ENCODE peak calls at places on chromosomes 1 and 21, in nine cellular contexts. S is stomach, P is transverse colon, C is HCT116, I is esophagus muscularis mucosa, K is HepG2, F is suprapubic skin, X is H1, B is GM12891. U is an unnamed sample.

GRCh38 chr1:23168079-23168461 is 586 bp downstream of the LUZP1 start:
- DNase-seq in I (no peak), B (no peak), F (peak), K (no peak), C (no peak), X (no peak), S (no peak), P (peak), U (no peak)

GRCh38 chr1:98468111-98468717 is 193.3 kb upstream of the SNX7 start:
- DNase-seq in S (no peak), C (peak), I (no peak), K (peak), B (no peak), F (no peak), X (no peak), P (no peak), U (no peak)

GRCh38 chr1:5664081-5664480 is 328.1 kb downstream of the NPHP4 start:
- DNase-seq in X (no peak), F (no peak), K (no peak), P (no peak), S (no peak), I (no peak), B (no peak), C (no peak), U (no peak)

GRCh38 chr1:19028110-19028509 is 71.6 kb upstream of the IFFO2 start:
- DNase-seq in B (no peak), X (no peak), F (no peak), S (no peak), C (no peak), K (no peak), I (no peak), P (no peak), U (no peak)

GRCh38 chr1:39105061-39105840 is 79.1 kb downstream of the NDUFS5 start:
- DNase-seq in K (no peak), S (peak), P (peak), X (peak), C (no peak), I (no peak), F (peak), B (peak), U (peak)

GRCh38 chr1:222817529-222817928 is 2.7 kb downstream of the DISP1 start:
- DNase-seq in S (no peak), B (no peak), I (no peak), C (peak), P (no peak), X (no peak), K (no peak), F (no peak), U (no peak)

GRCh38 chr1:156828414-156829085 is 11.9 kb upstream of the SH2D2A start:
- DNase-seq in C (no peak), P (no peak), X (no peak), B (no peak), I (no peak), F (no peak), S (no peak), K (no peak), U (no peak)

GRCh38 chr1:47412437-47412836 is 3.6 kb upstream of the FOXE3 start:
- DNase-seq in K (no peak), X (no peak), C (no peak), I (no peak), F (no peak), B (no peak), S (no peak), P (no peak), U (no peak)

GRCh38 chr21:36166705-36167104 is 10.1 kb downstream of the DOP1B start:
- DNase-seq in I (no peak), X (no peak), C (no peak), B (no peak), F (no peak), P (peak), S (no peak), K (no peak), U (no peak)

GRCh38 chr1:171985639-171986038 is 144.3 kb downstream of the DNM3 start:
- DNase-seq in I (no peak), C (peak), K (no peak), S (no peak), F (no peak), B (no peak), P (no peak), X (no peak), U (no peak)

GRCh38 chr21:38954450-38955059 is 148.8 kb downstream of the ETS2 start:
- DNase-seq in F (no peak), P (peak), B (no peak), X (no peak), K (no peak), S (peak), C (no peak), I (no peak), U (no peak)

GRCh38 chr1:232252719-232253118 is 377.2 kb downstream of the SIPA1L2 start:
- DNase-seq in S (no peak), X (no peak), P (no peak), B (no peak), C (no peak), K (no peak), F (no peak), I (no peak), U (no peak)

GRCh38 chr1:45943185-45943584 is 139.8 kb downstream of the MAST2 start:
- DNase-seq in S (no peak), P (no peak), I (no peak), C (no peak), K (no peak), F (no peak), B (no peak), X (no peak), U (no peak)

GRCh38 chr21:37358392-37358791 is 8.2 kb upstream of the DYRK1A start:
- DNase-seq in I (no peak), B (no peak), C (no peak), X (no peak), S (no peak), K (no peak), P (no peak), F (no peak), U (no peak)
- TF ChIP-seq POLR2AphosphoS5 in I (no peak), B (no peak), C (no peak), X (no peak), S (no peak), K (no peak), P (no peak), F (no peak), U (no peak)

DNA sequence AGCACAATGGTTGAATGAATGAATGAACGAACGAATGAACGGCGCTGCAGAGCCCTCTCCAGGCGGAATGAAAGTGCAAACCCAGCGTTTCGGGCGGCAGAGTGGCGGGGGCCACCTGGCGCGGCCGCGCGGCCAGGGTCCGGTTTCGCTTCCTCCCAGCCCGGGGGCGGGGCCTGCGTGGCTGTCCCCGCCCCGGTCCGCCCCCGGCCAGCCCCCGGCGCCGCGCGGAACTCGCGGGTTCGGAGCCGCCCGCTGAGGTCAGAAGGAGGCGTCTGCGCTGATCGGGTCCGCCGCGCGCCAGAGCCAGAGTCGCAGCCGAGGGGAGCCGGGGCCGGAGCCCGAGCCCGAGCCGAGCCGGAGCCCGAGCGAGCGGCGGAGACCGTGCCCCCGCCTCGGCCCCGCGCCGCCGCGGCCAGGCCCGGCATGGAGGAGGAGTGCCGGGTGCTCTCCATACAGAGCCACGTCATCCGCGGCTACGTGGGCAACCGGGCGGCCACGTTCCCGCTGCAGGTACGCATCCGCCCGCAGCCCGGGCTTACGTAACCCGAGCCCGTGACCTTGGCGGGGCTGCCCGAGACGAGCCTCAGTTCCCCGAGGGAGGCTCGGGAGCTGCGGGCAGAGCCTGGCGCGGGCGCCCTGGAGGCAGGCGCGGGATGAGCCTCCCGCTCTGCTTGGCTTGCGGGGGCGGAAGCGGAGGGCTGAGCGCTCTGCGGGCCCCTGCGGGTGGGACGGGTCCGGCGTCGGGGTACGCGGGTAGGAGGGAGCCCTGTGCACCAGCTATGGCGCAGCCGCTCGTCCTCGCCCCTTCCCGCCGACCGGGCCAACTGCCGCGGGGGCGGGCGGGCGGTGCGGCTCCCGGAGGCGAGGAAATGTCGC is at the start of gene PDXK:
- DNase-seq in F (peak), C (peak), S (peak), I (peak), X (peak), K (peak), B (peak), P (peak), U (peak)
- TF ChIP-seq POLR2A in F (peak), C (peak), S (no peak), I (peak), X (peak), K (peak), B (no peak), P (peak), U (no peak)

GRCh38 chr1:30907641-30908445 is 715 bp downstream of the SDC3 start:
- DNase-seq in F (peak), K (no peak), B (no peak), X (no peak), P (peak), S (no peak), C (no peak), I (no peak), U (no peak)

GRCh38 chr1:30911061-30911954 is 2.8 kb upstream of the SDC3 start:
- DNase-seq in C (peak), K (peak), F (peak), I (no peak), P (peak), X (peak), B (peak), S (peak), U (peak)

GRCh38 chr1:30908446-30908885 is at the start of gene SDC3:
- DNase-seq in P (peak), B (peak), K (no peak), I (no peak), F (peak), X (no peak), S (peak), C (no peak), U (no peak)

GRCh38 chr1:30907390-30907640 is 1.2 kb downstream of the SDC3 start:
- DNase-seq in P (no peak), I (no peak), C (no peak), B (no peak), K (no peak), S (no peak), X (no peak), F (no peak), U (no peak)

DNA sequence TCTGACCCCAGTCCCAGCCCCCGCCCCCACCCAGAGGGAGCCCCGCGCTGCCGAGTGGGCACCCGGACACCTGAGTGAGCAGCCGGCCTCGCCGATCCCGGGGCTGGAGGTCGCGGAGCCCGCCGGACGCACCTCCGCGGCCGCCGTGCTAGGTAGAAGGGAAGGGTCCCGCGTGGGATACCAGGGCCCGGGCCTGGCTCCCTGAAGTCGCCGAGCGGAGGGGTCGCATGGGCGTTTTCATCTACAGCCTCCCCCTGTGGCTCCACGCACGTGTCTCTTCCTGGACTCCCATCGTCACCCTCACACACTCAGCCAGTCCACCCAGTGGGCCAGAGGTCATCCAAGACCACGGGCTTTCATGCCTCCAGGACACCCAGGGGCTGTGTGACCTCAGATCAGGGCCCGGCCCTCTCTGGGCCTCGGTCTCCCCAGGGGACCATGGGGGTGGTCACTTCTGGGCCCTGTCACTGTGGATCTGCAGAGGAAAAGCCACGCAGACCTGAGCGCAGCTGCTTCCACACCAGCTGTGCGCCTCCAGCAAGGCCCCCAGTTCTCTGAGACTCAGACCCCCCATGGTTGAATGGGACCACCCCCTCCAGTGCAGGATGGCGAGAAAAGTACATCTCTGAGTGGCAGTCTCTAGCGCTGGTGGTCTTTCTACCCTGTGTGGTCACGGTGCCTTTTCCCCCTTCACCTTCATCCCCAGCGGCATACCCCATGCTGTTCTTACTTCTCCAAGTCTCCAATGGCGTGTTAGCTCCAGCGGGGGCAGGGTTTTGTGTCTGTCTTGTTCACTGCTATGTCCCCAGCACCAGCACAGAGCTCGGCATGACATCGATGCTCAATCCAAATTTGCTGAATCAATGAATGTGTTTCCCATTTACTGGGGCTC is 574 bp upstream of the SDC3 start:
- DNase-seq in F (peak), K (no peak), P (peak), X (peak), S (no peak), B (no peak), C (no peak), I (no peak), U (no peak)
- TF ChIP-seq POLR2AphosphoS5 in F (no peak), K (no peak), P (no peak), X (no peak), S (no peak), B (no peak), C (no peak), I (no peak), U (no peak)

GRCh38 chr1:9588551-9589143 is at the start of gene TMEM201:
- DNase-seq in C (peak), K (peak), P (peak), I (peak), B (peak), F (peak), X (peak), S (peak), U (peak)
- TF ChIP-seq POLR2A in C (no peak), K (peak), P (no peak), I (no peak), B (no peak), F (peak), X (no peak), S (no peak), U (no peak)

GRCh38 chr1:207838156-207839082 is 72.5 kb downstream of the CD34 start:
- DNase-seq in I (no peak), S (peak), X (no peak), K (no peak), B (no peak), P (no peak), F (no peak), C (no peak), U (peak)
- TF ChIP-seq POLR2AphosphoS5 in I (peak), S (peak), X (no peak), K (no peak), B (no peak), P (no peak), F (no peak), C (no peak), U (peak)

GRCh38 chr1:77511440-77511840 is 171.0 kb downstream of the ZZZ3 start:
- DNase-seq in B (no peak), K (no peak), F (no peak), S (no peak), P (no peak), X (no peak), I (no peak), C (no peak), U (no peak)

GRCh38 chr1:77513839-77514763 is 168.4 kb downstream of the ZZZ3 start:
- DNase-seq in B (no peak), I (no peak), P (no peak), C (no peak), F (no peak), X (no peak), K (no peak), S (no peak), U (no peak)

GRCh38 chr1:77514871-77515776 is 167.3 kb downstream of the ZZZ3 start:
- DNase-seq in F (no peak), B (no peak), X (peak), P (no peak), K (peak), I (no peak), C (peak), S (no peak), U (no peak)

DNA sequence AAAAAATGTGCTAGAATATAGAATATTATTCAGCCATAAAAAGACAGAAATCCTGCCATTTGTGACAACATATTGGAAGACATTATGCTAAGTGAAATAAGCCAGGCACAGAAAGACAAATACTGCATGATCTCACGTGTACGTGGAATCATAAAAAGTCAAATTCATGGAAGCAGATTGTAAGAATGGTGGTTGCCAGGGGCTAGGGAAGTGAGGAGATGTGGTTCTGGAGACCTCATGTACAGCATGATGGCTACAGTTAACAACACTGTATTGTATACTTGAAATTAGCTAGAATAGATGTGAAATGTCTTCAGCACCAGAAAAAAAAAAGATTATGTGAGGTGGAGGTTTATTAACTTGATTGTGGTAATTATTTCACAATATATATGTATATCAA is 166.4 kb downstream of the ZZZ3 start:
- DNase-seq in K (no peak), F (no peak), C (no peak), I (no peak), B (no peak), X (no peak), S (no peak), P (no peak), U (no peak)
- TF ChIP-seq POLR2A in K (no peak), F (no peak), C (no peak), I (no peak), B (no peak), X (no peak), S (no peak), P (no peak), U (no peak)

DNA sequence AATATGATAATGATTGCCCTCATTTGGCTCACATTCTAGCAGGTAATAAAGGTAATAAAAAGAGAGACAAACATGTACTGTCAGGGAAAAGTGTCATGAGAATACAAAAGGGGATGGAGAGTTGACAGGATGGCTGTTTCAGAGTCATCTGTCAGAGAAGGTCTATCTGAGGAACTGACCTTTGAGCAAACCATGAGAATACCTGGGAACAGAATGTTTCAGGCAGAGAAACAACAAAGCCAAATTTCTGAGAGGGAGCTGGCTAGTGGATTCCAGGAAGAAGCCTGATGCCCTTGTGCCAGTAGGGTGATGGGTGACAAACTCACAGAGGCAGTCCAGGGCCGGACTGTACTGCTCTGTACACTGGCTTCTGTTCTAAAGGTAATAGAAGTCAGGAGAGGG is 107.2 kb downstream of the C1orf21 start:
- DNase-seq in F (no peak), K (no peak), I (no peak), C (no peak), B (no peak), S (no peak), X (no peak), P (peak), U (no peak)
- TF ChIP-seq POLR2AphosphoS5 in F (no peak), K (no peak), I (peak), C (no peak), B (no peak), S (no peak), X (no peak), P (no peak), U (no peak)